ENCODE peak calls at places on chromosomes 7 and 10, in six cellular contexts. One of them, this sample, is unnamed.

GRCh38 chr7:110283056-110283455 is 807.9 kb upstream of the LRRN3 start:
- DNase-seq in HCT116: no peak
- DNase-seq in K562: no peak
- DNase-seq in HepG2: no peak
- DNase-seq in H1: no peak
- DNase-seq in SK-N-SH: no peak
- DNase-seq in this sample: peak; percentile 96

GRCh38 chr7:44894881-44895600 is 9.7 kb upstream of the PURB start:
- DNase-seq in HCT116: no peak
- DNase-seq in K562: no peak
- DNase-seq in HepG2: no peak
- DNase-seq in H1: no peak
- DNase-seq in SK-N-SH: no peak
- DNase-seq in this sample: no peak

GRCh38 chr10:53754851-53755250 is 982.3 kb upstream of the MBL2 start:
- DNase-seq in HCT116: no peak
- DNase-seq in K562: no peak
- DNase-seq in HepG2: no peak
- DNase-seq in H1: no peak
- DNase-seq in SK-N-SH: no peak
- DNase-seq in this sample: no peak

GRCh38 chr10:78756604-78757442 is 311.9 kb upstream of the ZMIZ1 start:
- DNase-seq in HCT116: peak; percentile 64
- DNase-seq in K562: no peak
- DNase-seq in HepG2: peak; percentile 90
- DNase-seq in H1: no peak
- DNase-seq in SK-N-SH: no peak
- DNase-seq in this sample: no peak

GRCh38 chr10:43221419-43222293 is 45.2 kb downstream of the RASGEF1A start:
- DNase-seq in HCT116: no peak
- DNase-seq in K562: no peak
- DNase-seq in HepG2: peak; percentile 23
- DNase-seq in H1: peak; percentile 76
- DNase-seq in SK-N-SH: no peak
- DNase-seq in this sample: peak; percentile 60

GRCh38 chr7:41758321-41758720 is 55.4 kb upstream of the INHBA start:
- DNase-seq in HCT116: no peak
- DNase-seq in K562: no peak
- DNase-seq in HepG2: no peak
- DNase-seq in H1: no peak
- DNase-seq in SK-N-SH: no peak
- DNase-seq in this sample: no peak

GRCh38 chr7:40551685-40552576 is 417.1 kb downstream of the SUGCT start:
- DNase-seq in HCT116: no peak
- DNase-seq in K562: no peak
- DNase-seq in HepG2: peak; percentile 3
- DNase-seq in H1: no peak
- DNase-seq in SK-N-SH: peak; percentile 81
- DNase-seq in this sample: no peak

GRCh38 chr7:90269163-90269562 is 24.2 kb downstream of the CFAP69 start:
- DNase-seq in HCT116: no peak
- DNase-seq in K562: no peak
- DNase-seq in HepG2: no peak
- DNase-seq in H1: no peak
- DNase-seq in SK-N-SH: no peak
- DNase-seq in this sample: no peak

GRCh38 chr10:131946321-131946751 is 35.4 kb downstream of the BNIP3 start:
- DNase-seq in HCT116: no peak
- DNase-seq in K562: no peak
- DNase-seq in HepG2: no peak
- DNase-seq in H1: no peak
- DNase-seq in SK-N-SH: no peak
- DNase-seq in this sample: no peak

GRCh38 chr10:110901954-110902819 is 16.8 kb downstream of the BBIP1 start:
- DNase-seq in HCT116: peak; percentile 48
- DNase-seq in K562: peak; percentile 16
- DNase-seq in HepG2: no peak
- DNase-seq in H1: no peak
- DNase-seq in SK-N-SH: no peak
- DNase-seq in this sample: no peak

GRCh38 chr7:108459922-108460551 is 3.8 kb upstream of the NRCAM start:
- DNase-seq in HCT116: peak; percentile 4
- DNase-seq in K562: peak; percentile 30
- DNase-seq in HepG2: peak; percentile 38
- DNase-seq in H1: no peak
- DNase-seq in SK-N-SH: peak; percentile 66
- DNase-seq in this sample: peak; percentile 50

DNA sequence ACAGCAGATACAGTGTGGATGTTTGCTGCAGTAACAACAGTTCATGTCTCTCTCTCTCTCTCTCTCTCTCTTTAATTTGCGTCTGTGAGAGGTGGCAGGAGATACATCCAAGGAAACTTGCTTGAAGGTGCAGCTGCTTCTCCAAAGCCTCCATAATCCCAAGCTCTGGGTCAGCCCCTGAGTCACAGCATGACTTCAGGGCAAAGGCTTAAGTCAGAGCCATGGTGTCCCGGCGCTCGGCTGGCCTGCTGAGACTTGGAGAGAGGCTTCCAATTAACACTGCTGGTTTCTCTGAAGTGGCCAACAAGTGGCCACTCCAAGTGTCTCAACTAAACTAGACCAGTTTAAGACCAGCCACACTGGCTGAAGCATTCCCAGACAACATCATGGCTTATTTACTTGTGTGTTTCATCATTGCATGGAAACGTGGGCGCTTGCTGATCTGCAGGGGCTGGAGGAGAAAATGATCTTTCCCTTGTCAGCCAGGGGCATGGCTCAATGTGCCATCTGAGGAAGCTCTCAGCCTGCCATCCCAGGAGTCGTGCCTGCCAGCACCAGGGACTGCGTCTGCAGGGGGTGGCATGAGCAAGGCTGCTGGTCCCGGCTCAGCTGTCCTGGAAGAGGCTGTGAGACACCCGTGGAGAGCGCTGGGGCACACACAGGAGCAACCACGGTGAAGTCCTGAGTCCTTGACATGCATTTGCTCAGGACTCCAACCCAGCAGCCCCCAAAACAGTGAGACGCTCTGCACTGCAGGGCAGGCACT is 254.2 kb downstream of the COBL start:
- DNase-seq in HCT116: no peak
- DNase-seq in K562: no peak
- DNase-seq in HepG2: no peak
- DNase-seq in H1: no peak
- DNase-seq in SK-N-SH: no peak
- DNase-seq in this sample: no peak
- TF ChIP-seq JUND in HCT116: no peak
- TF ChIP-seq JUND in K562: no peak
- TF ChIP-seq JUND in HepG2: no peak
- TF ChIP-seq JUND in H1: no peak
- TF ChIP-seq JUND in SK-N-SH: no peak
- TF ChIP-seq JUND in this sample: no peak

DNA sequence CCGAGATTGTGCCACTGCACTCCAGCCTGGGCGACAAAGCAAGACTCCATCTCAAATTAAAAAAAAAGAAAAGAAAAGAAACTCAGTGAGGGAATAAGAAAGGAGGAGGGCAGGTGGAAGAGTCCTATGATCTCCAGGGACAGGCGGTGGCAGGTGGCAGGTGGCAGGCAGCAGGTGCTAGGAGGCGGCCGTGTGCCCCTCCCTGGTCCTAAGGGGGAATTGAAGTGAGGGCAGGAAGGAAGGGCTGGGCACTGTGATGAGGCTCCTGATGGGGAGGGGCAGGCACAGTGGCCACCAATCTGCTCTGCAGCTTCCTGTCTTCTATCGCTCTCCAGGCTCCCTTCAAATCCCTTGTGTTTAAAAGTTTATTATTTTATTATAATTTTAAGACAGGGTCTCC is 41.2 kb upstream of the UBE3C start:
- DNase-seq in HCT116: no peak
- DNase-seq in K562: no peak
- DNase-seq in HepG2: no peak
- DNase-seq in H1: no peak
- DNase-seq in SK-N-SH: no peak
- DNase-seq in this sample: no peak
- TF ChIP-seq JUND in HCT116: no peak
- TF ChIP-seq JUND in K562: no peak
- TF ChIP-seq JUND in HepG2: no peak
- TF ChIP-seq JUND in H1: no peak
- TF ChIP-seq JUND in SK-N-SH: no peak
- TF ChIP-seq JUND in this sample: no peak

GRCh38 chr7:78345979-78346378 is 547.4 kb downstream of the PHTF2 start:
- DNase-seq in HCT116: no peak
- DNase-seq in K562: no peak
- DNase-seq in HepG2: no peak
- DNase-seq in H1: no peak
- DNase-seq in SK-N-SH: no peak
- DNase-seq in this sample: no peak

GRCh38 chr7:78350926-78351325 is 552.4 kb downstream of the PHTF2 start:
- DNase-seq in HCT116: no peak
- DNase-seq in K562: no peak
- DNase-seq in HepG2: no peak
- DNase-seq in H1: no peak
- DNase-seq in SK-N-SH: no peak
- DNase-seq in this sample: no peak

GRCh38 chr7:78345293-78345692 is 546.7 kb downstream of the PHTF2 start:
- DNase-seq in HCT116: no peak
- DNase-seq in K562: no peak
- DNase-seq in HepG2: no peak
- DNase-seq in H1: no peak
- DNase-seq in SK-N-SH: peak; percentile 33
- DNase-seq in this sample: no peak

DNA sequence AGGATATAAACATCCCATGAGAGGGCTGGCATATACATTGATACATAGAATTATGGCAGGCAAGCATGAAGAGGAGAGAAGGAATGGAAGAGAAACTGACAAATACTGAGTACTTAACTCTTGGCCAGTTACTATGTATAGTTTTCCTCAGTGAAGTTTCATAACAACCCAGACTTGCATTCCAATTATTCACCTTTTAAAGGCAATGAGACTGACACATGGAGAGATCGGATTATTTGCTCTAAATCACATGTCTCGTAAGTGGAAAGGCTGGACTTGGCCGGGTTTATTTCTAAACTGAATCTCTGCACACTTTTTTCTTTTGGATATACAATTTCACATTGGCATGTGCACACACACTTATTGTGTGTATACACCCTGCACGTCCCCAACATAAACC is 548.3 kb downstream of the PHTF2 start:
- DNase-seq in HCT116: no peak
- DNase-seq in K562: no peak
- DNase-seq in HepG2: no peak
- DNase-seq in H1: no peak
- DNase-seq in SK-N-SH: no peak
- DNase-seq in this sample: no peak
- TF ChIP-seq JUND in HCT116: no peak
- TF ChIP-seq JUND in K562: no peak
- TF ChIP-seq JUND in HepG2: no peak
- TF ChIP-seq JUND in H1: no peak
- TF ChIP-seq JUND in SK-N-SH: no peak
- TF ChIP-seq JUND in this sample: no peak

GRCh38 chr7:291302-292092 is 1.5 kb downstream of the FOXL3 start:
- DNase-seq in HCT116: no peak
- DNase-seq in K562: no peak
- DNase-seq in HepG2: no peak
- DNase-seq in H1: no peak
- DNase-seq in SK-N-SH: no peak
- DNase-seq in this sample: no peak
- TF ChIP-seq JUND in HCT116: no peak
- TF ChIP-seq JUND in K562: no peak
- TF ChIP-seq JUND in HepG2: no peak
- TF ChIP-seq JUND in H1: no peak
- TF ChIP-seq JUND in SK-N-SH: no peak
- TF ChIP-seq JUND in this sample: no peak

This sample was measured in T47D.